ENCODE peak calls at places on chromosomes 6 and 20, in ten cellular contexts. D, T, U, C, N, B, H, O, X and I are unnamed samples. For H3K4me1, the result is how much of the 10 kb centered on the place peaks cover.

GRCh38 chr20:4091332-4092135 is 76.2 kb upstream of the RNF24 start:
- DNase-seq in U (peak), B (peak), H (no peak), O (peak), N (peak), C (peak), X (peak), T (no peak), D (peak), I (peak)

GRCh38 chr20:58906894-58907293 is 54.4 kb downstream of the GNAS start:
- DNase-seq in N (peak), U (no peak), C (no peak), D (no peak), X (no peak), H (no peak), T (no peak), B (no peak), O (no peak), I (no peak)

GRCh38 chr6:38163186-38164130 is 343.9 kb downstream of the ZFAND3 start:
- DNase-seq in C (peak), N (no peak), O (no peak), D (no peak), B (no peak), X (no peak), U (no peak), H (no peak), T (no peak), I (no peak)

GRCh38 chr6:7261030-7261841 is 51.8 kb downstream of the SSR1 start:
- DNase-seq in C (peak), D (peak), N (peak), T (peak), O (peak), U (peak), B (peak), X (peak), H (peak), I (peak)

GRCh38 chr20:40658509-40658908 is 30.5 kb downstream of the MAFB start:
- DNase-seq in U (no peak), B (no peak), C (no peak), O (no peak), N (no peak), H (no peak), D (no peak), T (no peak), X (no peak), I (no peak)

GRCh38 chr6:155103816-155104366 is 108.8 kb downstream of the TIAM2 start:
- DNase-seq in X (peak), H (peak), U (no peak), T (no peak), B (no peak), O (no peak), C (no peak), D (no peak), N (no peak), I (no peak)

GRCh38 chr6:52207066-52207465 is 20.9 kb downstream of the IL17A start:
- DNase-seq in U (no peak), X (peak), D (no peak), O (no peak), C (no peak), N (no peak), T (no peak), B (no peak), H (no peak), I (no peak)

GRCh38 chr6:7671076-7671475 is 54.8 kb upstream of the BMP6 start:
- DNase-seq in C (no peak), H (no peak), O (no peak), D (no peak), X (no peak), N (no peak), T (no peak), U (no peak), B (no peak), I (no peak)

GRCh38 chr6:47478233-47479155 is 905 bp downstream of the CD2AP start:
- DNase-seq in C (no peak), B (no peak), H (no peak), T (no peak), X (peak), U (no peak), D (no peak), N (peak), O (peak), I (no peak)

DNA sequence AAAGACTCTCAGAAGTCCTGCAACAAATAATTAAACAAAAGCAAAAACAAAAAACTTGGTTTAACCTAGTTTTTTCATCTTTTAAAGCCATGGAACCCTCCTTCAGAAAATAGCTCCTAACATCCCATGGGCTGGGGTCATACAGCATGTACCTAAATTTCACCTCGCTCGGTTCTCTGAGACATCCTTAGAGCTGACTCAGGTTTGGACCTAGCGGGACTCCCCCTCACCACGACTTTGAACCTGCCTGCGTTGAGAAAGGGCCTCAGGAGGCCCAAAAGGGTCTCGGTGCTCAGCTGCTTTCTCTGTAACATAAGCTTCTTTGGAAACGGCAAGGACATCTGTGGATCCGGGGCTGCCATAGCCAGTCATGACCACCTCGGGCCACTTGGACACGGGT is 112.8 kb downstream of the NFATC2 start:
- DNase-seq in X (no peak), D (no peak), B (no peak), C (no peak), T (no peak), H (no peak), N (no peak), U (no peak), O (no peak), I (no peak)
- H3K4me1 ChIP-seq in X (under half), D (under half), B (under half), C (under half), T (under half), H (under half), N (under half), U (under half), O (under half), I (under half)

DNA sequence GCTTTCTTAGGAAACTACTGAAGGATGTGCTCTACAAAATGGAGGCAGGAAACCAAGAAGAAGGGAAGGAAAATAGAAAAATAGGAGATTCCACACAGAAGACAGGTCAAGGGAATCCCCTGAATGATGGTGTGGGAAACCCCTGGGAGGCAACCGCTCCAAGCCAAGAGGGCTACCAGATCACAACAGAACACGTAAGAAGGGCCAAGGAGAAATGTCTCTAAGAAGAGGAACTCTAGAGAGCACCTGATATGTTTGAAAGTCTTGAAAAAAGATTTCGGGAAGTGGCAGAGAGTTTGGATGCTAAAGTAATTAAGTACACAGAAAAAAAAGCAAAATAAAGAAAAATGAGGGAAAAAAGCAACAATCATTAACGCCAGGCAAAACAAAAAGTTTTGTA is 7.1 kb downstream of the KIF13A start:
- DNase-seq in N (no peak), B (no peak), H (no peak), X (no peak), C (no peak), O (no peak), U (no peak), T (no peak), D (no peak), I (no peak)
- H3K4me3 ChIP-seq in N (no peak), B (no peak), H (no peak), X (no peak), C (no peak), O (no peak), U (no peak), T (no peak), D (no peak), I (no peak)

DNA sequence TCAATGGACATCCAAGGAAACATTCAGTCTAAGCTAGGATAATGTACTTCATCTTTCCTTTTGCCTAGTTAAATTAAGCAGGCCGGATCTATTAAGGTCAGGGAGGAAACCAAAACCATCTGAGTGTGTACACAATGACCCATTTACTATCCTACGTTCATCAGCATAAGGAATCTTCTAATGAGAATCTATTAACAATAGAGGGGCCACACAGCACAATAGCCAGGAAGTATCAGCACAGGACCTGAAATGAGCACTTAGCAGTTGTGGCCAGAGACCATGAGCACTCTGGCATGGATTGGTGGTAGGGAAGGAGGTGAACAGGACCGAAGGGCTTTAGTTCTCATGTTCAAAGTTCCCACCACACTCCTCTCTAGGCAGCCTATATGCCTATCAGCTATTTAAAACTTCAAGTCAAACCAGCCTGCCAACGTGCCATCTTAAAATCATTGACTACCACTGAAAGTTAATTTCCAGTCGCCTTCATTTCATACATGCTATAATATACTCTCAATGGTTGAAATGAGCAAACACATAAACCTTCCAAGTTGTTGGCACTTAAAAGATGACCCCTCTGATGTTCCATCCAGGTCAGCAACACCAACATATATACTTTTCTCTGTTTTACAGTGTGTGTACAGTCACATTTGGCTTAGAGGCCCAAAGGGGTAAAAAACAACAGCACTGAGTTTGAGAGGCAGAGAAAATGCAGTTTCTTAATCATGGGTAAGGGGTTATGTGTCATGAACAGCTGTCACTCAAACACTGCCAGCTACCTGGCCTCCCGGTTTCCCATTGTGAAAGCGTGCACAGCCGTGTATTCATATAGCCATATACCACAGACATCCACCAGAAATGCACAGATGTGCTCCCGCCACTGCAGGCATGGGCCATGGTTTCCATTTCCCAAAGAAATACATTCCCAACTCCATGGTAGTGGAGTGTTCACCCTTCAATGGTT is 184.3 kb downstream of the TBXT start:
- DNase-seq in O (no peak), C (no peak), N (no peak), T (no peak), D (no peak), X (no peak), H (no peak), B (no peak), U (no peak), I (no peak)
- H3K4me1 ChIP-seq in O (under half), C (under half), N (under half), T (under half), D (under half), X (under half), H (under half), B (under half), U (under half), I (under half)

GRCh38 chr6:15401769-15402250 is 155.9 kb downstream of the JARID2 start:
- DNase-seq in T (no peak), B (no peak), U (no peak), X (no peak), C (no peak), O (no peak), D (no peak), H (no peak), N (no peak), I (peak)

GRCh38 chr6:15399651-15400470 is 154.0 kb downstream of the JARID2 start:
- DNase-seq in D (no peak), U (peak), T (no peak), B (no peak), X (no peak), N (peak), O (peak), C (peak), H (peak), I (no peak)

GRCh38 chr6:15398657-15399287 is 152.9 kb downstream of the JARID2 start:
- DNase-seq in T (no peak), X (no peak), U (no peak), O (no peak), N (no peak), H (no peak), D (no peak), B (no peak), C (no peak), I (no peak)

GRCh38 chr6:15401120-15401519 is 155.3 kb downstream of the JARID2 start:
- DNase-seq in X (no peak), O (no peak), N (no peak), T (no peak), D (no peak), C (no peak), H (no peak), B (no peak), U (no peak), I (no peak)

GRCh38 chr6:15400572-15401004 is 154.7 kb downstream of the JARID2 start:
- DNase-seq in O (peak), U (no peak), X (peak), N (peak), H (no peak), B (peak), D (no peak), T (no peak), C (peak), I (no peak)
- H3K4me3 ChIP-seq in O (no peak), U (peak), X (peak), N (no peak), H (no peak), B (peak), D (peak), T (peak), C (peak), I (no peak)

GRCh38 chr20:19070681-19071441 is 141.6 kb upstream of the SLC24A3 start:
- DNase-seq in D (no peak), T (no peak), C (no peak), X (no peak), N (no peak), U (no peak), O (no peak), B (no peak), H (no peak), I (no peak)
- H3K4me1 ChIP-seq in D (under half), T (under half), C (under half), X (under half), N (under half), U (under half), O (under half), B (under half), H (under half), I (under half)

GRCh38 chr20:21681932-21682318 is 23.5 kb upstream of the PAX1 start:
- DNase-seq in X (no peak), T (no peak), H (no peak), O (no peak), U (no peak), D (no peak), N (no peak), B (no peak), C (no peak), I (no peak)
- H3K4me3 ChIP-seq in X (no peak), T (peak), H (no peak), O (no peak), U (peak), D (no peak), N (no peak), B (no peak), C (peak), I (no peak)

GRCh38 chr6:8688823-8689222 is 253.5 kb upstream of the SLC35B3 start:
- DNase-seq in D (no peak), N (no peak), X (no peak), U (no peak), B (no peak), T (no peak), C (no peak), H (no peak), O (no peak), I (no peak)
- H3K4me1 ChIP-seq in D (under half), N (under half), X (under half), U (under half), B (under half), T (under half), C (under half), H (under half), O (under half), I (under half)

DNA sequence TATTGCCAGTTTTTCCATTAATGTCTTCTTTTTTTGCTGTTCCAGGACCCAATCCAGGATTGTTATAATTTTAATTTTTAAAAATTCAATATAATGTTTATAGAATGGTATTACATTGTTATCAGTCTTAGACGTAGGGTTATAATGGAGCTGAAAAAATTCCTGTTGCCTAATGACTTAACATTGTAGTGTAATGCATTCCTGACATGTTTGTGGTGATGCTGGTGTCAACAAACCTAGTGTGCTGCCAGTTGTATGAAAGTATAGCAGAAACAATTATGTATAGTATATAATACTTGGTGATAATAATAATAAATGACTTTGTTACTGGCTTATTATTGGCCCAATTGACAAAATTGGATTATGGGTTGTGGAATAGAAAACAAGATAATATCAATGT is 30.4 kb downstream of the KIZ start:
- DNase-seq in H (no peak), B (no peak), D (no peak), O (no peak), N (no peak), U (no peak), C (no peak), X (peak), T (no peak), I (no peak)
- H3K4me3 ChIP-seq in H (no peak), B (no peak), D (no peak), O (no peak), N (no peak), U (no peak), C (no peak), X (no peak), T (no peak), I (no peak)

DNA sequence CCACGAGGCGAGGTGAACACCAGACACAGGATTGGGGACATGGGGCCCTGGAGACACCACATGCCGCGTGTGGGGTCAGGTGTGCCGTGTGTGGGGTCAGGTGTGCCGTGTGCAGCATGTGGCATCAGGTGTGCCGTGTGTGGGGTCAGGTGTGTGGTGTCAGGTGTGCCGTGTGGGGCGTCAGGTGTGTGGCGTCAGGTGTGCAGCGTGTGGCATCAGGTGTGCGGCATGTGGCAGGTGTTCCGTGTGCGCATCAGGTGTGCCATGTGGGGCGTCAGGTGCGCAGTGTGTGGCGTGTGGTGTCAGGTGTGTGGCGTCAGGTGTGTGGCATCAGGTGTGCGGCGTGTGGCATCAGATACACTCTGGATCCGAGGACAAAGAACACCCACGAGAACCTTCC is 77.9 kb downstream of the WDR27 start:
- DNase-seq in C (no peak), D (no peak), U (no peak), N (no peak), O (no peak), X (no peak), H (no peak), B (peak), T (no peak), I (no peak)
- H3K4me1 ChIP-seq in C (under half), D (under half), U (under half), N (under half), O (under half), X (under half), H (under half), B (under half), T (under half), I (under half)